ENCODE peak calls at places on chromosomes 12 and 14, in four cellular contexts. W, O, J and Z are unnamed samples.

GRCh38 chr12:1809606-1810140 is 10.7 kb upstream of the LRTM2 start:
- DNase-seq in W (no peak), O (no peak), J (no peak), Z (no peak)

GRCh38 chr14:32324601-32325000 is 4.5 kb upstream of the AKAP6 start:
- DNase-seq in W (no peak), O (no peak), J (no peak), Z (no peak)

GRCh38 chr12:48771588-48772112 is 17.2 kb downstream of the ADCY6 start:
- DNase-seq in W (no peak), O (no peak), J (no peak), Z (no peak)

GRCh38 chr12:57816855-57817151 is 1.7 kb downstream of the AVIL start:
- DNase-seq in W (peak), O (peak), J (no peak), Z (peak)

GRCh38 chr12:67590122-67590795 is 58.3 kb upstream of the DYRK2 start:
- DNase-seq in W (no peak), O (no peak), J (no peak), Z (no peak)

GRCh38 chr12:101875112-101875961 is 2.0 kb upstream of the DRAM1 start:
- DNase-seq in W (no peak), O (peak), J (no peak), Z (peak)

GRCh38 chr12:116880817-116881324 is 370 bp downstream of the HRK start:
- DNase-seq in W (no peak), O (peak), J (peak), Z (peak)

GRCh38 chr14:95434161-95434560 is 82.3 kb downstream of the SYNE3 start:
- DNase-seq in W (no peak), O (no peak), J (no peak), Z (no peak)

GRCh38 chr14:22766457-22767322 is at the start of gene OXA1L:
- DNase-seq in W (peak), O (peak), J (peak), Z (peak)

GRCh38 chr12:62847709-62848108 is 87.2 kb downstream of the PPM1H start:
- DNase-seq in W (no peak), O (no peak), J (no peak), Z (no peak)

GRCh38 chr14:92967346-92967926 is 44.5 kb downstream of the CHGA start:
- DNase-seq in W (no peak), O (peak), J (no peak), Z (no peak)

GRCh38 chr12:110907583-110907982 is 12.8 kb downstream of the MYL2 start:
- DNase-seq in W (no peak), O (no peak), J (no peak), Z (no peak)

GRCh38 chr14:74594021-74594420 is 18.0 kb downstream of the LTBP2 start:
- DNase-seq in W (no peak), O (no peak), J (no peak), Z (no peak)

GRCh38 chr12:114166360-114166759 is 200.2 kb upstream of the RBM19 start:
- DNase-seq in W (peak), O (peak), J (no peak), Z (peak)

GRCh38 chr14:54207991-54208520 is 188.8 kb upstream of the CDKN3 start:
- DNase-seq in W (no peak), O (no peak), J (no peak), Z (no peak)

GRCh38 chr14:104087505-104087904 is 2.0 kb downstream of the ASPG start:
- DNase-seq in W (no peak), O (no peak), J (no peak), Z (no peak)

GRCh38 chr12:106863185-106863584 is 88.7 kb downstream of the RIC8B start:
- DNase-seq in W (no peak), O (no peak), J (no peak), Z (no peak)

GRCh38 chr14:55107766-55108554 is 21.1 kb upstream of the LGALS3 start:
- DNase-seq in W (peak), O (peak), J (no peak), Z (peak)

GRCh38 chr12:48862691-48863090 is 3.0 kb downstream of the RND1 start:
- DNase-seq in W (no peak), O (no peak), J (no peak), Z (no peak)

GRCh38 chr14:56244138-56244789 is 126.1 kb downstream of the PELI2 start:
- DNase-seq in W (peak), O (peak), J (no peak), Z (peak)

GRCh38 chr12:108773798-108774788 is 42.8 kb upstream of the CORO1C start:
- DNase-seq in W (no peak), O (peak), J (no peak), Z (peak)

GRCh38 chr14:72796935-72797334 is 97.0 kb downstream of the DPF3 start:
- DNase-seq in W (no peak), O (no peak), J (no peak), Z (no peak)

GRCh38 chr12:96466939-96467751 is 22.2 kb upstream of the CFAP54 start:
- DNase-seq in W (no peak), O (no peak), J (no peak), Z (no peak)

GRCh38 chr12:111411187-111411764 is 5.6 kb downstream of the SH2B3 start:
- DNase-seq in W (no peak), O (no peak), J (no peak), Z (no peak)

GRCh38 chr12:44285321-44285720 is 449.4 kb downstream of the TMEM117 start:
- DNase-seq in W (no peak), O (no peak), J (no peak), Z (no peak)

GRCh38 chr14:57182760-57183503 is 85.8 kb downstream of the EXOC5 start:
- DNase-seq in W (no peak), O (peak), J (no peak), Z (peak)